ENCODE peak calls at places on chromosomes 13 and 19, in four cellular contexts. One of them, this sample, is unnamed.

GRCh38 chr13:40340368-40341085 is 325.9 kb downstream of the FOXO1 start:
- DNase-seq in epithelial cell of proximal tubule: no peak
- DNase-seq in IMR-90: no peak
- DNase-seq in A549: no peak
- DNase-seq in this sample: peak; percentile 47

GRCh38 chr13:87678353-87678752 is 7.2 kb downstream of the SLITRK5 start:
- DNase-seq in epithelial cell of proximal tubule: no peak
- DNase-seq in A549: no peak
- DNase-seq in IMR-90: no peak
- DNase-seq in this sample: no peak

GRCh38 chr13:102141625-102142472 is 260.0 kb downstream of the FGF14 start:
- DNase-seq in IMR-90: peak; percentile 35
- DNase-seq in A549: peak; percentile 1
- DNase-seq in epithelial cell of proximal tubule: no peak
- DNase-seq in this sample: peak; percentile 29

GRCh38 chr13:22169473-22169872 is 498.6 kb downstream of the FGF9 start:
- DNase-seq in A549: no peak
- DNase-seq in IMR-90: no peak
- DNase-seq in epithelial cell of proximal tubule: no peak
- DNase-seq in this sample: no peak

GRCh38 chr19:49502866-49503581 is 6.8 kb downstream of the RPS11 start:
- DNase-seq in epithelial cell of proximal tubule: no peak
- DNase-seq in IMR-90: peak; percentile 81
- DNase-seq in A549: peak; percentile 69
- DNase-seq in this sample: peak; percentile 95

GRCh38 chr19:4229179-4229931 is at the start of gene EBI3:
- DNase-seq in A549: no peak
- DNase-seq in IMR-90: peak; percentile 65
- DNase-seq in epithelial cell of proximal tubule: peak; percentile 13
- DNase-seq in this sample: peak; percentile 63

GRCh38 chr19:49570997-49571676 is 9.2 kb downstream of the NOSIP start:
- DNase-seq in epithelial cell of proximal tubule: no peak
- DNase-seq in A549: no peak
- DNase-seq in IMR-90: no peak
- DNase-seq in this sample: no peak

GRCh38 chr19:7916137-7916907 is 1.7 kb downstream of the TGFBR3L start:
- DNase-seq in IMR-90: no peak
- DNase-seq in A549: no peak
- DNase-seq in epithelial cell of proximal tubule: no peak
- DNase-seq in this sample: no peak

GRCh38 chr13:55000844-55001243 is 1972.2 kb downstream of the OLFM4 start:
- DNase-seq in IMR-90: no peak
- DNase-seq in epithelial cell of proximal tubule: no peak
- DNase-seq in A549: no peak
- DNase-seq in this sample: no peak

GRCh38 chr19:39546599-39546998 is 6.6 kb upstream of the EID2 start:
- DNase-seq in IMR-90: no peak
- DNase-seq in epithelial cell of proximal tubule: no peak
- DNase-seq in A549: no peak
- DNase-seq in this sample: no peak

GRCh38 chr13:57286511-57287098 is 119.6 kb downstream of the PRR20E start:
- DNase-seq in IMR-90: no peak
- DNase-seq in A549: no peak
- DNase-seq in epithelial cell of proximal tubule: no peak
- DNase-seq in this sample: no peak

GRCh38 chr19:15285896-15286591 is 46.3 kb downstream of the BRD4 start:
- DNase-seq in epithelial cell of proximal tubule: no peak
- DNase-seq in IMR-90: no peak
- DNase-seq in A549: no peak
- DNase-seq in this sample: no peak

GRCh38 chr19:32165176-32165575 is 180.2 kb upstream of the ZNF507 start:
- DNase-seq in A549: no peak
- DNase-seq in epithelial cell of proximal tubule: no peak
- DNase-seq in IMR-90: no peak
- DNase-seq in this sample: no peak

GRCh38 chr13:77751513-77752456 is 54.3 kb downstream of the SLAIN1 start:
- DNase-seq in IMR-90: peak; percentile 37
- DNase-seq in A549: peak; percentile 6
- DNase-seq in epithelial cell of proximal tubule: peak; percentile 12
- DNase-seq in this sample: peak; percentile 62

GRCh38 chr19:48598996-48599626 is 7.4 kb upstream of the SPACA4 start:
- DNase-seq in A549: no peak
- DNase-seq in IMR-90: no peak
- DNase-seq in epithelial cell of proximal tubule: no peak
- DNase-seq in this sample: no peak

GRCh38 chr13:83613524-83613923 is 268.8 kb downstream of the SLITRK1 start:
- DNase-seq in epithelial cell of proximal tubule: no peak
- DNase-seq in IMR-90: no peak
- DNase-seq in A549: no peak
- DNase-seq in this sample: no peak

GRCh38 chr13:89066868-89067466 is 1395.8 kb downstream of the SLITRK5 start:
- DNase-seq in epithelial cell of proximal tubule: peak; percentile 13
- DNase-seq in IMR-90: peak; percentile 0
- DNase-seq in A549: peak; percentile 0
- DNase-seq in this sample: peak; percentile 45

GRCh38 chr19:35346193-35347052 is 1.3 kb upstream of the FFAR1 start:
- DNase-seq in IMR-90: no peak
- DNase-seq in A549: no peak
- DNase-seq in epithelial cell of proximal tubule: no peak
- DNase-seq in this sample: no peak

GRCh38 chr13:104318121-104318520 is 1251.9 kb upstream of the SLC10A2 start:
- DNase-seq in A549: no peak
- DNase-seq in IMR-90: peak; percentile 49
- DNase-seq in epithelial cell of proximal tubule: no peak
- DNase-seq in this sample: peak; percentile 68

GRCh38 chr19:34904521-34904845 is 22.2 kb upstream of the ZNF30 start:
- DNase-seq in A549: no peak
- DNase-seq in IMR-90: no peak
- DNase-seq in epithelial cell of proximal tubule: no peak
- DNase-seq in this sample: no peak

GRCh38 chr13:110819203-110820014 is 95.5 kb downstream of the ANKRD10 start:
- DNase-seq in A549: peak; percentile 74
- DNase-seq in IMR-90: peak; percentile 58
- DNase-seq in epithelial cell of proximal tubule: no peak
- DNase-seq in this sample: peak; percentile 78
- TF ChIP-seq CTCF in A549: peak; percentile 80
- TF ChIP-seq CTCF in IMR-90: peak; percentile 94
- TF ChIP-seq CTCF in epithelial cell of proximal tubule: peak; percentile 97
- TF ChIP-seq CTCF in this sample: peak; percentile 98

DNA sequence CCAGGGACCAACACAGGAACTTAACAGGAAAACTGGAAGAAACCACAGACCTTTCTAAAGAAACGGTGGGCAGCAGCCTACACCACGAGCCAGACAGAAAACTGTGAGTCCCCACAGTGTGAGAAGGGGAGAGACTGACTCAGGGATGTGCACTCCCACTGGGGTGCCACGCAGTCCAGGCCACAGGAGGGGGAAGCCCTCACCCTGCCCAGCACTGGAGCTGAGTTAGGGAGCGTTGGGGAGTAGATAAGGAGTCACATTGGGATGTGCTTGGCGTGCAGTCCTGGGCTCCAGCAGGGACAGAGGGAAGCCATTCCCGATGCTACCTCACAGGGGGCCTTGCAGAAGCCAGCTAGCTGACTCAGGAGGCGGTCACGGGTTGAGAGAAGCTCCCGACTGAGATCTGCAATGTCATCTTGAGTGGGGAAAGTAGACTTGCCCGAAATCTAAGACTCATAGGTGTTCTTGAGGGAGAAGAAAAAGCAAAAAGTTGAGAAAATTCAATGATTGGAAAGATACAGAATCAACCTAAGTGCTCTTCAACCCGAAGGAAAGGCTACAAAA is 17.3 kb downstream of the SIGLEC8 start:
- DNase-seq in IMR-90: no peak
- DNase-seq in A549: no peak
- DNase-seq in epithelial cell of proximal tubule: no peak
- DNase-seq in this sample: no peak
- H3K4me3 ChIP-seq in IMR-90: no peak overlapping the region
- H3K4me3 ChIP-seq in A549: no peak overlapping the region
- H3K4me3 ChIP-seq in epithelial cell of proximal tubule: no peak overlapping the region
- H3K4me3 ChIP-seq in this sample: no peak overlapping the region

GRCh38 chr13:43297967-43298366 is 274.6 kb downstream of the DNAJC15 start:
- DNase-seq in epithelial cell of proximal tubule: no peak
- DNase-seq in IMR-90: no peak
- DNase-seq in A549: no peak
- DNase-seq in this sample: no peak
- TF ChIP-seq CTCF in epithelial cell of proximal tubule: no peak
- TF ChIP-seq CTCF in IMR-90: no peak
- TF ChIP-seq CTCF in A549: no peak
- TF ChIP-seq CTCF in this sample: no peak

GRCh38 chr19:5625641-5626040 is 2.8 kb downstream of the SAFB start:
- DNase-seq in A549: no peak
- DNase-seq in IMR-90: no peak
- DNase-seq in epithelial cell of proximal tubule: no peak
- DNase-seq in this sample: no peak
- H3K4me3 ChIP-seq in A549: no peak overlapping the region
- H3K4me3 ChIP-seq in IMR-90: no peak overlapping the region
- H3K4me3 ChIP-seq in epithelial cell of proximal tubule: peak overlapping the region; percentile 97
- H3K4me3 ChIP-seq in this sample: no peak overlapping the region

GRCh38 chr13:63455938-63456337 is 2040.3 kb upstream of the PCDH20 start:
- DNase-seq in IMR-90: no peak
- DNase-seq in A549: no peak
- DNase-seq in epithelial cell of proximal tubule: no peak
- DNase-seq in this sample: no peak
- TF ChIP-seq CTCF in IMR-90: peak; percentile 10
- TF ChIP-seq CTCF in A549: no peak
- TF ChIP-seq CTCF in epithelial cell of proximal tubule: peak; percentile 43
- TF ChIP-seq CTCF in this sample: peak; percentile 15

DNA sequence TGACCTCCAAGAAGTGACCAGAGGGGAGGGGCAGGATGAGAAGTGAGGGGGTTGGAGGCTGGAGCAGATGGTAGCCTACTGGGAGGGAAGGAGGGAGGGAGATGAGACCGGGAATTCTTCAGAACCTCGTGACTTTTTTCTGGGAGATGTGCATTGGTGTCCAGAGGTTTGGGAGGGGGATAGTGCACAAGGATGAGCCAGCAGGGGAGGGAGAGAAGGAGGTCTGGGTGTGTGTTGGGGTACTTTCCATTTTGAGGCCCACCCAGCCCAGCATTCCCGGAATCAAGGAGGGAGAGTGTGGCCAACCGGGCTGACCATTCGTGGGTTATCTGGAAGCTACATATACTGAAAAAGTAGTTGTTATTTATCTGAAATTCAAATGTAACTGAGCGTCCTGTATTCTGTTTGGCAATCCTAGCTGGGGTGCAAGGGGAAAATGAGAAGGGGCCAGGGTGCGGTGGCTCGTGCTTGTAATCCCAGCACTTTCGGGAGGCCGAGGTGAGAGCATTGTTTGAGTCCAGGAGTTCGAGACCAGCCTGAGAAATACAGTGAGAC is 4.3 kb upstream of the C3 start:
- DNase-seq in epithelial cell of proximal tubule: no peak
- DNase-seq in IMR-90: no peak
- DNase-seq in A549: no peak
- DNase-seq in this sample: no peak
- H3K4me3 ChIP-seq in epithelial cell of proximal tubule: no peak overlapping the region
- H3K4me3 ChIP-seq in IMR-90: no peak overlapping the region
- H3K4me3 ChIP-seq in A549: no peak overlapping the region
- H3K4me3 ChIP-seq in this sample: no peak overlapping the region

GRCh38 chr19:29467824-29468401 is 57.9 kb upstream of the VSTM2B start:
- DNase-seq in IMR-90: peak; percentile 21
- DNase-seq in A549: peak; percentile 36
- DNase-seq in epithelial cell of proximal tubule: no peak
- DNase-seq in this sample: peak; percentile 24
- TF ChIP-seq CTCF in IMR-90: peak; percentile 23
- TF ChIP-seq CTCF in A549: peak; percentile 59
- TF ChIP-seq CTCF in epithelial cell of proximal tubule: peak; percentile 45
- TF ChIP-seq CTCF in this sample: peak; percentile 42

GRCh38 chr13:100491164-100491847 is 97.3 kb downstream of the GGACT start:
- DNase-seq in epithelial cell of proximal tubule: no peak
- DNase-seq in IMR-90: peak; percentile 63
- DNase-seq in A549: no peak
- DNase-seq in this sample: peak; percentile 89
- H3K4me3 ChIP-seq in epithelial cell of proximal tubule: no peak overlapping the region
- H3K4me3 ChIP-seq in IMR-90: no peak overlapping the region
- H3K4me3 ChIP-seq in A549: no peak overlapping the region
- H3K4me3 ChIP-seq in this sample: no peak overlapping the region

This sample was measured in fibroblast of pulmonary artery.